ENCODE peak calls at places on chromosomes 4 and X, in seven cellular contexts. Z is NCI-H1092 treated with DMSO at 0.1 percent for 48 hours, L is pons, J is PC-3, M is HT1080, V is SK-N-SH, A is dorsolateral prefrontal cortex. K is an unnamed sample.

GRCh38 chr4:82458729-82459128 is 28.3 kb downstream of the ENOPH1 start:
- DNase-seq in L (no peak), Z (no peak), A (no peak), V (no peak), M (no peak), J (no peak), K (no peak)

GRCh38 chr4:108690738-108691137 is 40.3 kb downstream of the OSTC start:
- DNase-seq in M (no peak), V (no peak), L (no peak), A (no peak), J (no peak), Z (no peak), K (no peak)

GRCh38 chrX:139759637-139760036 is 51.7 kb upstream of the MCF2 start:
- DNase-seq in J (peak; percentile 56), M (peak; percentile 15), Z (no peak), V (no peak), A (no peak), L (peak; percentile 28), K (no peak)

GRCh38 chrX:2679534-2680485 is 11.3 kb upstream of the CD99 start:
- DNase-seq in Z (no peak), L (no peak), V (no peak), M (no peak), J (no peak), A (no peak), K (no peak)

GRCh38 chr4:177485528-177485927 is 43.3 kb upstream of the AGA start:
- DNase-seq in V (no peak), A (no peak), L (no peak), Z (no peak), M (peak; percentile 89), J (peak; percentile 45), K (no peak)

GRCh38 chr4:109557433-109557832 is 2.6 kb upstream of the MCUB start:
- DNase-seq in J (no peak), Z (no peak), V (no peak), L (no peak), A (no peak), M (no peak), K (no peak)

GRCh38 chr4:136985683-136986082 is 546.6 kb downstream of the PCDH18 start:
- DNase-seq in A (no peak), J (no peak), L (no peak), V (no peak), M (no peak), Z (no peak), K (no peak)

GRCh38 chr4:121879135-121879534 is 8.9 kb upstream of the BBS7 start:
- DNase-seq in Z (no peak), M (no peak), A (no peak), J (no peak), L (no peak), V (no peak), K (no peak)

GRCh38 chrX:85051627-85052026 is 48.0 kb downstream of the APOOL start:
- DNase-seq in Z (no peak), M (no peak), A (no peak), J (no peak), V (no peak), L (no peak), K (no peak)

GRCh38 chr4:179751669-179752068 is 2309.4 kb upstream of the AGA start:
- DNase-seq in M (no peak), L (no peak), Z (no peak), A (no peak), J (no peak), V (no peak), K (no peak)

GRCh38 chr4:38177792-38178665 is 217.8 kb downstream of the PTTG2 start:
- DNase-seq in Z (no peak), J (no peak), A (no peak), V (no peak), L (no peak), M (no peak), K (no peak)

GRCh38 chrX:115472131-115472530 is 88.8 kb upstream of the PLS3 start:
- DNase-seq in L (no peak), Z (no peak), V (no peak), M (no peak), J (no peak), A (no peak), K (peak; percentile 7)

GRCh38 chrX:119757979-119758681 is at the start of gene SOWAHD:
- DNase-seq in Z (no peak), V (peak; percentile 63), M (no peak), J (peak; percentile 50), A (no peak), L (peak; percentile 28), K (peak; percentile 60)

GRCh38 chr4:5504486-5504885 is 203.9 kb downstream of the EVC2 start:
- DNase-seq in L (no peak), J (no peak), M (no peak), A (no peak), Z (no peak), V (no peak), K (no peak)

GRCh38 chrX:153456161-153456560 is 10.3 kb upstream of the TREX2 start:
- DNase-seq in V (no peak), J (no peak), L (peak; percentile 6), Z (peak; percentile 26), M (no peak), A (peak; percentile 50), K (no peak)

GRCh38 chr4:184430163-184430562 is 44.2 kb downstream of the IRF2 start:
- DNase-seq in V (no peak), J (no peak), L (no peak), M (no peak), Z (no peak), A (no peak), K (no peak)

GRCh38 chr4:15874671-15875070 is 63.9 kb downstream of the FGFBP1 start:
- DNase-seq in A (no peak), Z (no peak), V (no peak), J (no peak), L (no peak), M (no peak), K (no peak)

GRCh38 chrX:80173261-80173660 is 158.7 kb downstream of the TBX22 start:
- DNase-seq in V (no peak), L (no peak), J (no peak), M (no peak), Z (no peak), A (no peak), K (no peak)

GRCh38 chr4:184762100-184762499 is 28.2 kb upstream of the CENPU start:
- DNase-seq in L (no peak), A (no peak), Z (no peak), M (no peak), V (no peak), J (no peak), K (no peak)

GRCh38 chr4:27861381-27861787 is 1000.7 kb downstream of the STIM2 start:
- DNase-seq in M (peak; percentile 47), Z (no peak), V (peak; percentile 0), L (peak; percentile 52), A (no peak), J (peak; percentile 79), K (no peak)

GRCh38 chr4:130026185-130026584 is 930.2 kb downstream of the C4orf33 start:
- DNase-seq in V (no peak), M (no peak), A (no peak), L (no peak), J (no peak), Z (peak; percentile 97), K (no peak)

GRCh38 chr4:104491396-104491821 is 3.3 kb downstream of the CXXC4 start:
- DNase-seq in Z (peak; percentile 42), A (peak; percentile 67), M (peak; percentile 46), V (peak; percentile 75), J (no peak), L (peak; percentile 40), K (no peak)

GRCh38 chr4:155564880-155565279 is 101.8 kb upstream of the GUCY1A1 start:
- DNase-seq in A (no peak), V (no peak), Z (no peak), M (no peak), L (no peak), J (no peak), K (no peak)

GRCh38 chr4:6991249-6991648 is 51.9 kb upstream of the TADA2B start:
- DNase-seq in A (no peak), L (no peak), Z (no peak), J (no peak), V (no peak), M (no peak), K (no peak)

GRCh38 chr4:15241946-15242345 is 185.9 kb upstream of the C1QTNF7 start:
- DNase-seq in M (no peak), A (no peak), Z (no peak), V (no peak), L (no peak), J (no peak), K (no peak)

GRCh38 chrX:12949927-12950656 is 24.8 kb upstream of the TMSB4X start:
- DNase-seq in A (peak; percentile 68), L (peak; percentile 89), J (no peak), V (no peak), Z (no peak), M (no peak), K (no peak)

GRCh38 chr4:180539284-180539683 is 1703.9 kb upstream of the TENM3 start:
- DNase-seq in J (no peak), V (no peak), Z (no peak), A (no peak), L (no peak), M (no peak), K (no peak)

GRCh38 chr4:149923736-149924135 is 108.1 kb upstream of the IQCM start:
- DNase-seq in J (no peak), Z (no peak), M (no peak), L (no peak), A (no peak), V (no peak), K (no peak)

K was measured in HuH-7.